ENCODE peak calls at places on chromosomes 13 and 19, in five cellular contexts. One of them, this sample, is unnamed. For H3K4me1, the result is how much of the 10 kb centered on the place peaks cover.

GRCh38 chr19:570315-570714 is 2.1 kb upstream of the BSG start:
- DNase-seq in naive thymus-derived CD4-positive, alpha-beta T cell: no peak
- DNase-seq in tibial nerve: no peak
- DNase-seq in H1: no peak
- DNase-seq in spleen: no peak
- DNase-seq in this sample: no peak

GRCh38 chr19:27744926-27745844 is 1467.8 kb downstream of the UQCRFS1 start:
- DNase-seq in naive thymus-derived CD4-positive, alpha-beta T cell: no peak
- DNase-seq in tibial nerve: no peak
- DNase-seq in H1: no peak
- DNase-seq in spleen: no peak
- DNase-seq in this sample: no peak

GRCh38 chr13:74288361-74288911 is 154.2 kb upstream of the KLF12 start:
- DNase-seq in naive thymus-derived CD4-positive, alpha-beta T cell: peak
- DNase-seq in tibial nerve: no peak
- DNase-seq in H1: no peak
- DNase-seq in spleen: peak
- DNase-seq in this sample: peak

GRCh38 chr19:5971714-5972354 is 6.1 kb downstream of the RANBP3 start:
- DNase-seq in naive thymus-derived CD4-positive, alpha-beta T cell: no peak
- DNase-seq in tibial nerve: no peak
- DNase-seq in H1: no peak
- DNase-seq in spleen: no peak
- DNase-seq in this sample: no peak

GRCh38 chr13:29260684-29261083 is 334.8 kb downstream of the SLC7A1 start:
- DNase-seq in naive thymus-derived CD4-positive, alpha-beta T cell: no peak
- DNase-seq in tibial nerve: no peak
- DNase-seq in H1: no peak
- DNase-seq in spleen: no peak
- DNase-seq in this sample: no peak

GRCh38 chr13:63381078-63381859 is 1965.6 kb upstream of the PCDH20 start:
- DNase-seq in naive thymus-derived CD4-positive, alpha-beta T cell: no peak
- DNase-seq in tibial nerve: no peak
- DNase-seq in H1: no peak
- DNase-seq in spleen: no peak
- DNase-seq in this sample: no peak

GRCh38 chr19:53646144-53646543 is 14.3 kb downstream of the DPRX start:
- DNase-seq in naive thymus-derived CD4-positive, alpha-beta T cell: no peak
- DNase-seq in tibial nerve: no peak
- DNase-seq in H1: no peak
- DNase-seq in spleen: no peak
- DNase-seq in this sample: no peak

GRCh38 chr19:17234911-17235617 is 9.0 kb downstream of the OCEL1 start:
- DNase-seq in naive thymus-derived CD4-positive, alpha-beta T cell: peak
- DNase-seq in tibial nerve: no peak
- DNase-seq in H1: no peak
- DNase-seq in spleen: peak
- DNase-seq in this sample: peak

GRCh38 chr19:1873524-1874473 is 10.4 kb upstream of the KLF16 start:
- DNase-seq in naive thymus-derived CD4-positive, alpha-beta T cell: no peak
- DNase-seq in tibial nerve: no peak
- DNase-seq in H1: no peak
- DNase-seq in spleen: peak
- DNase-seq in this sample: no peak

GRCh38 chr13:60788156-60788829 is 391.3 kb downstream of the TDRD3 start:
- DNase-seq in naive thymus-derived CD4-positive, alpha-beta T cell: no peak
- DNase-seq in tibial nerve: peak
- DNase-seq in H1: no peak
- DNase-seq in spleen: no peak
- DNase-seq in this sample: no peak

GRCh38 chr19:45323671-45324081 is 1.0 kb upstream of the CKM start:
- DNase-seq in naive thymus-derived CD4-positive, alpha-beta T cell: no peak
- DNase-seq in tibial nerve: no peak
- DNase-seq in H1: no peak
- DNase-seq in spleen: no peak
- DNase-seq in this sample: no peak

GRCh38 chr13:113876341-113877148 is 12.7 kb upstream of the GAS6 start:
- DNase-seq in naive thymus-derived CD4-positive, alpha-beta T cell: no peak
- DNase-seq in tibial nerve: no peak
- DNase-seq in H1: no peak
- DNase-seq in spleen: no peak
- DNase-seq in this sample: no peak

GRCh38 chr13:113001251-113002140 is 32.5 kb downstream of the MCF2L start:
- DNase-seq in naive thymus-derived CD4-positive, alpha-beta T cell: no peak
- DNase-seq in tibial nerve: no peak
- DNase-seq in H1: no peak
- DNase-seq in spleen: no peak
- DNase-seq in this sample: no peak

GRCh38 chr13:71638728-71639127 is 228.3 kb downstream of the DACH1 start:
- DNase-seq in naive thymus-derived CD4-positive, alpha-beta T cell: no peak
- DNase-seq in tibial nerve: no peak
- DNase-seq in H1: no peak
- DNase-seq in spleen: no peak
- DNase-seq in this sample: no peak

GRCh38 chr13:57748096-57748495 is 116.6 kb downstream of the PCDH17 start:
- DNase-seq in naive thymus-derived CD4-positive, alpha-beta T cell: no peak
- DNase-seq in tibial nerve: no peak
- DNase-seq in H1: no peak
- DNase-seq in spleen: no peak
- DNase-seq in this sample: no peak

GRCh38 chr19:34310494-34310981 is 54.5 kb upstream of the GPI start:
- DNase-seq in naive thymus-derived CD4-positive, alpha-beta T cell: no peak
- DNase-seq in tibial nerve: no peak
- DNase-seq in H1: no peak
- DNase-seq in spleen: no peak
- DNase-seq in this sample: no peak

GRCh38 chr19:30376272-30376671 is 4.1 kb downstream of the ZNF536 start:
- DNase-seq in naive thymus-derived CD4-positive, alpha-beta T cell: no peak
- DNase-seq in tibial nerve: no peak
- DNase-seq in H1: no peak
- DNase-seq in spleen: no peak
- DNase-seq in this sample: no peak

GRCh38 chr19:58356236-58356970 is 3.1 kb upstream of the A1BG start:
- DNase-seq in naive thymus-derived CD4-positive, alpha-beta T cell: peak
- DNase-seq in tibial nerve: no peak
- DNase-seq in H1: no peak
- DNase-seq in spleen: no peak
- DNase-seq in this sample: peak

GRCh38 chr19:56504581-56504980 is 3.1 kb upstream of the ZNF471 start:
- DNase-seq in naive thymus-derived CD4-positive, alpha-beta T cell: no peak
- DNase-seq in tibial nerve: no peak
- DNase-seq in H1: no peak
- DNase-seq in spleen: no peak
- DNase-seq in this sample: no peak

GRCh38 chr13:106139407-106139806 is 396.1 kb downstream of the EFNB2 start:
- DNase-seq in naive thymus-derived CD4-positive, alpha-beta T cell: no peak
- DNase-seq in tibial nerve: no peak
- DNase-seq in H1: no peak
- DNase-seq in spleen: no peak
- DNase-seq in this sample: no peak

GRCh38 chr13:43433691-43434121 is 353.1 kb downstream of the ENOX1 start:
- DNase-seq in naive thymus-derived CD4-positive, alpha-beta T cell: no peak
- DNase-seq in tibial nerve: no peak
- DNase-seq in H1: no peak
- DNase-seq in spleen: no peak
- DNase-seq in this sample: no peak

GRCh38 chr19:49070416-49070815 is 2.1 kb downstream of the KCNA7 start:
- DNase-seq in naive thymus-derived CD4-positive, alpha-beta T cell: no peak
- DNase-seq in tibial nerve: no peak
- DNase-seq in H1: no peak
- DNase-seq in spleen: no peak
- DNase-seq in this sample: no peak

GRCh38 chr13:50682002-50682401 is 161.5 kb downstream of the DLEU7 start:
- DNase-seq in naive thymus-derived CD4-positive, alpha-beta T cell: no peak
- DNase-seq in tibial nerve: no peak
- DNase-seq in H1: no peak
- DNase-seq in spleen: no peak
- DNase-seq in this sample: no peak

GRCh38 chr13:20350819-20351218 is 118.7 kb upstream of the GJB6 start:
- DNase-seq in naive thymus-derived CD4-positive, alpha-beta T cell: no peak
- DNase-seq in tibial nerve: no peak
- DNase-seq in H1: no peak
- DNase-seq in spleen: no peak
- DNase-seq in this sample: no peak

GRCh38 chr13:20921572-20921971 is 19.0 kb upstream of the XPO4 start:
- DNase-seq in naive thymus-derived CD4-positive, alpha-beta T cell: no peak
- DNase-seq in tibial nerve: no peak
- DNase-seq in H1: no peak
- DNase-seq in spleen: peak
- DNase-seq in this sample: no peak

GRCh38 chr19:58364127-58364526 is 1.6 kb upstream of the ZNF497 start:
- DNase-seq in naive thymus-derived CD4-positive, alpha-beta T cell: no peak
- DNase-seq in tibial nerve: no peak
- DNase-seq in H1: no peak
- DNase-seq in spleen: no peak
- DNase-seq in this sample: no peak

GRCh38 chr19:42140125-42140754 is 8.0 kb upstream of the POU2F2 start:
- DNase-seq in naive thymus-derived CD4-positive, alpha-beta T cell: no peak
- DNase-seq in tibial nerve: peak
- DNase-seq in H1: peak
- DNase-seq in spleen: peak
- DNase-seq in this sample: no peak

GRCh38 chr13:112815871-112816270 is 126.0 kb downstream of the ATP11A start:
- DNase-seq in naive thymus-derived CD4-positive, alpha-beta T cell: no peak
- DNase-seq in tibial nerve: no peak
- DNase-seq in H1: no peak
- DNase-seq in spleen: no peak
- DNase-seq in this sample: no peak

GRCh38 chr13:92315265-92315664 is 911.3 kb upstream of the GPC6 start:
- DNase-seq in naive thymus-derived CD4-positive, alpha-beta T cell: no peak
- DNase-seq in tibial nerve: no peak
- DNase-seq in H1: no peak
- DNase-seq in spleen: no peak
- DNase-seq in this sample: no peak

GRCh38 chr13:77372275-77372674 is 45.4 kb upstream of the MYCBP2 start:
- DNase-seq in naive thymus-derived CD4-positive, alpha-beta T cell: no peak
- DNase-seq in tibial nerve: no peak
- DNase-seq in H1: no peak
- DNase-seq in spleen: no peak
- DNase-seq in this sample: no peak

GRCh38 chr19:46211201-46211881 is 18.2 kb upstream of the IGFL1 start:
- DNase-seq in naive thymus-derived CD4-positive, alpha-beta T cell: no peak
- DNase-seq in tibial nerve: no peak
- DNase-seq in H1: peak
- DNase-seq in spleen: no peak
- DNase-seq in this sample: no peak

GRCh38 chr13:110044521-110045200 is 258.3 kb upstream of the IRS2 start:
- DNase-seq in naive thymus-derived CD4-positive, alpha-beta T cell: no peak
- DNase-seq in tibial nerve: no peak
- DNase-seq in H1: no peak
- DNase-seq in spleen: no peak
- DNase-seq in this sample: no peak
- H3K4me3 ChIP-seq in naive thymus-derived CD4-positive, alpha-beta T cell: no peak
- H3K4me3 ChIP-seq in tibial nerve: no peak
- H3K4me3 ChIP-seq in H1: no peak
- H3K4me3 ChIP-seq in spleen: no peak
- H3K4me3 ChIP-seq in this sample: no peak

DNA sequence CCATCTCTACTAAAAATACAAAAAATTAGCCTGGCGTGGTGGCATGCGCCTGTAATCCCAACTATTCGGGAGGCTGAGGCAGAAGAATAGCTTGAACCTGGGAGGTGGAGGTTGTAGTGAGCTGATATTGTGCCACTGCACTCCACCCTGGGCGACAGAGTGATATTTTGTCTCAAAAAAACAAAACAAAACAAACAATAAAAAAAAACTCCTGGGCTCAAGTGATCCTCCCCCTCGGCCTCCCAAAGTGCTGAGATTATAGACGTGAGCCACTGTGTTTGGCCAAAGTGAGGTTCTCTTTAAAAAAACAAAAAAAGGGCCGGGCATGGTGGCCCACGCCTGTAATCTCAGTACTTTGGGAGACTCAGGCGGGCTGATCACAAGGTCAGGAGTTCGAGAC is 3.8 kb upstream of the JUNB start:
- DNase-seq in naive thymus-derived CD4-positive, alpha-beta T cell: no peak
- DNase-seq in tibial nerve: no peak
- DNase-seq in H1: no peak
- DNase-seq in spleen: no peak
- DNase-seq in this sample: no peak
- H3K27ac ChIP-seq in naive thymus-derived CD4-positive, alpha-beta T cell: peak
- H3K27ac ChIP-seq in tibial nerve: peak
- H3K27ac ChIP-seq in H1: no peak
- H3K27ac ChIP-seq in spleen: peak
- H3K27ac ChIP-seq in this sample: peak

GRCh38 chr13:108915634-108916497 is 286.5 kb downstream of the MYO16 start:
- DNase-seq in naive thymus-derived CD4-positive, alpha-beta T cell: no peak
- DNase-seq in tibial nerve: peak
- DNase-seq in H1: peak
- DNase-seq in spleen: peak
- DNase-seq in this sample: peak
- H3K4me1 ChIP-seq in naive thymus-derived CD4-positive, alpha-beta T cell: under half
- H3K4me1 ChIP-seq in tibial nerve: under half
- H3K4me1 ChIP-seq in H1: under half
- H3K4me1 ChIP-seq in spleen: under half
- H3K4me1 ChIP-seq in this sample: under half

GRCh38 chr19:19270749-19271571 is 2.1 kb downstream of the TM6SF2 start:
- DNase-seq in naive thymus-derived CD4-positive, alpha-beta T cell: no peak
- DNase-seq in tibial nerve: no peak
- DNase-seq in H1: no peak
- DNase-seq in spleen: no peak
- DNase-seq in this sample: no peak

GRCh38 chr19:19269952-19270694 is 3.0 kb downstream of the TM6SF2 start:
- DNase-seq in naive thymus-derived CD4-positive, alpha-beta T cell: no peak
- DNase-seq in tibial nerve: no peak
- DNase-seq in H1: no peak
- DNase-seq in spleen: no peak
- DNase-seq in this sample: no peak

GRCh38 chr19:19274146-19274545 is 1.0 kb upstream of the TM6SF2 start:
- DNase-seq in naive thymus-derived CD4-positive, alpha-beta T cell: no peak
- DNase-seq in tibial nerve: no peak
- DNase-seq in H1: no peak
- DNase-seq in spleen: no peak
- DNase-seq in this sample: no peak

GRCh38 chr19:19274716-19275115 is 1.6 kb upstream of the TM6SF2 start:
- DNase-seq in naive thymus-derived CD4-positive, alpha-beta T cell: no peak
- DNase-seq in tibial nerve: no peak
- DNase-seq in H1: no peak
- DNase-seq in spleen: no peak
- DNase-seq in this sample: no peak

DNA sequence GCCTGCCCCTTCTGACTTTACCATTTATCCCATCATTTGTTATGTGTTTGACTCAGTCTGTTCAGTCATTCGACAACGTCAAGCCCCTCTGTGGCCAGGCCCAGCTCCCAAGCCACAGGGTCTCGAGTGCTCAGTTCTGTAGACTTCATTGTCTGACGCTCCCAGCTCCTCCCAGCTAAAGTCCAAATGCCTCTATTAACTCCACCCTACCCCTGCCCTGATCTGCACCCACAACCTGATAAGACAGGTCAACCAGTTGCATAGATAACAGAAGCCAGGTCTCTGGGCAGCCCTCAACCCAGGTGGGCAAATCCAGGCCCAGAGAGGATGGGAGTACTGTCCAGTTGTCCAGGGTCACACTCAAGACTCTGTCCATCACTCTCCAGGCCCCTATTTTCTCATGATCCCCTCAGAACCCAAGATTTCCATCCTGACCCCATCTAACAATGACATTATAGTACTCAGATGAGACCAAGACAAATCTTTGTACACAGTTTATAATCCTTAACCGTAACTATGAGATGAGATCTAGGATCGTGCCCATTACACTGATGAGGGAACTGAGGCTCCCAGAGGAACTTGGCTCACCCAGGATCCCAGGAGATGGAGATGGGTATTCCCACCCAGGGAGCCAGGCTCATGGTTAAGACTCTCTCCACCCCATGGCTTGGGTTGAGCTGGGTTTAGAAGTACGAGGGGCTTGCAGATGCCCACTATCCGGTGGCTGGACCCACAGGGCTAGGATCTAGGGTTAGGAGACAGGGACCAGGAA is 1.1 kb downstream of the TM6SF2 start:
- DNase-seq in naive thymus-derived CD4-positive, alpha-beta T cell: no peak
- DNase-seq in tibial nerve: no peak
- DNase-seq in H1: no peak
- DNase-seq in spleen: no peak
- DNase-seq in this sample: no peak
- H3K4me3 ChIP-seq in naive thymus-derived CD4-positive, alpha-beta T cell: no peak
- H3K4me3 ChIP-seq in tibial nerve: no peak
- H3K4me3 ChIP-seq in H1: peak
- H3K4me3 ChIP-seq in spleen: no peak
- H3K4me3 ChIP-seq in this sample: no peak